ENCODE peak calls at places on chromosomes 5 and 9, in nine cellular contexts. B is A673; O is nucleus accumbens; F is NCI-H82; E is effector memory CD8-positive, alpha-beta T cell; C is activated T-helper 1 cell treated with anti-CD3 and anti-CD28 coated beads, Interleukin-2, amount 50 U/mL, for 16 hours; P is NCI-H1092 treated with DMSO at 0.1 percent for 48 hours; Q is right lobe of liver; Y is pulmonary artery endothelial cell. S is an unnamed sample.

GRCh38 chr9:38036359-38037084 is 32.5 kb downstream of the SHB start:
- DNase-seq in C (no peak), O (no peak), Q (no peak), Y (no peak), E (no peak), B (peak), P (no peak), F (no peak), S (peak)

GRCh38 chr9:82363236-82363635 is 374.7 kb downstream of the SPATA31D1 start:
- DNase-seq in F (peak), O (no peak), C (no peak), Q (no peak), E (no peak), B (no peak), P (no peak), Y (no peak), S (no peak)

GRCh38 chr5:149902177-149902576 is 42.4 kb downstream of the PDE6A start:
- DNase-seq in B (peak), O (no peak), C (no peak), E (no peak), Y (no peak), F (peak), P (no peak), Q (no peak), S (peak)

GRCh38 chr9:34518896-34519295 is 3.9 kb downstream of the ENHO start:
- DNase-seq in Q (no peak), F (no peak), O (no peak), Y (no peak), P (no peak), B (no peak), C (no peak), E (no peak), S (no peak)

GRCh38 chr5:395156-395920 is 47.6 kb upstream of the EXOC3 start:
- DNase-seq in O (no peak), Q (no peak), E (no peak), P (no peak), Y (peak), B (no peak), F (no peak), C (no peak), S (no peak)

GRCh38 chr5:161846731-161847130 is 1.2 kb upstream of the GABRA1 start:
- DNase-seq in C (no peak), Y (no peak), Q (no peak), O (no peak), F (no peak), E (no peak), P (no peak), B (no peak), S (peak)

GRCh38 chr5:1278656-1279442 is 16.0 kb downstream of the TERT start:
- DNase-seq in B (no peak), Q (peak), F (no peak), E (no peak), P (no peak), Y (no peak), C (no peak), O (no peak), S (no peak)

GRCh38 chr5:111830333-111830732 is 73.3 kb upstream of the NREP start:
- DNase-seq in F (peak), E (no peak), C (no peak), P (no peak), B (no peak), Y (no peak), Q (no peak), O (no peak), S (peak)

GRCh38 chr9:3894764-3895163 is 369.0 kb upstream of the RFX3 start:
- DNase-seq in F (no peak), P (no peak), O (no peak), C (no peak), Q (no peak), B (no peak), E (no peak), Y (no peak), S (no peak)

GRCh38 chr5:124402144-124402581 is 344.3 kb downstream of the ZNF608 start:
- DNase-seq in O (no peak), F (no peak), Y (no peak), C (no peak), E (no peak), Q (no peak), B (no peak), P (no peak), S (no peak)

GRCh38 chr5:172010278-172010677 is 3.8 kb upstream of the FBXW11 start:
- DNase-seq in Y (no peak), E (no peak), F (peak), O (no peak), Q (no peak), P (peak), B (peak), C (no peak), S (no peak)

GRCh38 chr5:149645725-149646124 is 64.4 kb downstream of the ARHGEF37 start:
- DNase-seq in F (no peak), C (no peak), P (no peak), Q (no peak), Y (no peak), O (no peak), B (no peak), E (no peak), S (no peak)

GRCh38 chr9:121564861-121565260 is 65.2 kb upstream of the GGTA1 start:
- DNase-seq in P (no peak), C (no peak), Y (no peak), O (no peak), B (no peak), F (no peak), E (no peak), Q (no peak), S (no peak)

GRCh38 chr5:56814361-56814962 is 887 bp upstream of the MAP3K1 start:
- DNase-seq in Y (no peak), E (peak), F (peak), C (peak), B (peak), Q (peak), O (peak), P (no peak), S (peak)

GRCh38 chr5:139593716-139594319 is 32.7 kb downstream of the UBE2D2 start:
- DNase-seq in Y (no peak), C (no peak), Q (no peak), B (no peak), O (no peak), F (no peak), E (no peak), P (no peak), S (peak)

GRCh38 chr5:17305024-17305423 is 87.6 kb downstream of the BASP1 start:
- DNase-seq in F (no peak), B (no peak), O (no peak), Y (no peak), E (no peak), P (no peak), Q (no peak), C (no peak), S (peak)

GRCh38 chr9:106861585-106862114 is 1.3 kb upstream of the ZNF462 start:
- DNase-seq in E (no peak), B (no peak), F (peak), C (no peak), O (no peak), Q (no peak), P (no peak), Y (no peak), S (no peak)

GRCh38 chr9:98726735-98727134 is 18.0 kb upstream of the GABBR2 start:
- DNase-seq in O (no peak), B (no peak), C (no peak), E (no peak), F (peak), Q (no peak), P (no peak), Y (no peak), S (no peak)

GRCh38 chr5:57232293-57233033 is 58.6 kb downstream of the GPBP1 start:
- DNase-seq in F (no peak), C (no peak), E (no peak), O (no peak), B (no peak), Q (no peak), P (no peak), Y (no peak), S (no peak)

GRCh38 chr5:125551246-125551645 is 804.8 kb upstream of the ZNF608 start:
- DNase-seq in P (no peak), B (no peak), F (no peak), C (no peak), O (no peak), Y (no peak), E (no peak), Q (no peak), S (no peak)

GRCh38 chr9:7103382-7104170 is 345.8 kb downstream of the KDM4C start:
- DNase-seq in O (no peak), C (no peak), B (no peak), Y (no peak), P (no peak), F (peak), E (no peak), Q (no peak), S (peak)

GRCh38 chr9:99040911-99041582 is 63.9 kb upstream of the TGFBR1 start:
- DNase-seq in B (peak), Y (no peak), Q (no peak), O (no peak), P (no peak), C (no peak), F (no peak), E (no peak), S (no peak)

GRCh38 chr9:33155393-33155792 is 11.7 kb downstream of the B4GALT1 start:
- DNase-seq in C (no peak), P (no peak), F (no peak), B (no peak), E (no peak), Y (no peak), O (no peak), Q (no peak), S (no peak)

GRCh38 chr9:304519-305185 is 90.0 kb downstream of the DOCK8 start:
- DNase-seq in E (no peak), P (no peak), C (no peak), Q (no peak), O (no peak), F (no peak), Y (no peak), B (no peak), S (no peak)

GRCh38 chr9:124472770-124473169 is 22.5 kb downstream of the ADGRD2 start:
- DNase-seq in O (no peak), Y (no peak), E (no peak), Q (no peak), B (no peak), F (no peak), C (no peak), P (no peak), S (no peak)

S was measured in A549.